ENCODE peak calls at places on chromosomes 12 and 14, in five cellular contexts. X is cardiac muscle cell, H is cardiac fibroblast, C is fibroblast of pulmonary artery, D is astrocyte of the cerebellum. L is an unnamed sample.

GRCh38 chr12:66288121-66288520 is 14.2 kb upstream of the HELB start:
- DNase-seq in X (no peak), H (no peak), C (no peak), D (no peak), L (no peak)

GRCh38 chr14:22852940-22853767 is 16.8 kb downstream of the MMP14 start:
- DNase-seq in X (peak), H (peak), C (peak), D (no peak), L (peak)

GRCh38 chr12:40229690-40230651 is 5.2 kb downstream of the LRRK2 start:
- DNase-seq in X (no peak), H (no peak), C (no peak), D (no peak), L (no peak)

GRCh38 chr12:105595440-105595839 is 264.9 kb downstream of the C12orf75 start:
- DNase-seq in X (no peak), H (no peak), C (no peak), D (no peak), L (no peak)

GRCh38 chr12:118398878-118399277 is 22.5 kb downstream of the SUDS3 start:
- DNase-seq in X (no peak), H (no peak), C (no peak), D (no peak), L (no peak)

GRCh38 chr14:66476964-66477363 is 9.2 kb upstream of the CCDC196 start:
- DNase-seq in X (no peak), H (no peak), C (peak), D (no peak), L (peak)

GRCh38 chr12:122474324-122474716 is 26.4 kb downstream of the ZCCHC8 start:
- DNase-seq in X (no peak), H (no peak), C (no peak), D (no peak), L (no peak)

GRCh38 chr12:59600174-59600573 is 4.3 kb downstream of the SLC16A7 start:
- DNase-seq in X (no peak), H (peak), C (peak), D (no peak), L (no peak)

GRCh38 chr14:42047421-42048045 is 440.9 kb downstream of the LRFN5 start:
- DNase-seq in X (no peak), H (peak), C (peak), D (no peak), L (no peak)

GRCh38 chr12:120706029-120706428 is 4.2 kb upstream of the UNC119B start:
- DNase-seq in X (no peak), H (no peak), C (no peak), D (no peak), L (no peak)

GRCh38 chr14:83988274-83988673 is 1541.7 kb upstream of the FLRT2 start:
- DNase-seq in X (no peak), H (peak), C (peak), D (no peak), L (no peak)

GRCh38 chr12:119412811-119413794 is 78.6 kb downstream of the CCDC60 start:
- DNase-seq in X (peak), H (peak), C (peak), D (peak), L (peak)

GRCh38 chr12:19458733-19459132 is 19.4 kb downstream of the AEBP2 start:
- DNase-seq in X (no peak), H (no peak), C (no peak), D (no peak), L (no peak)

GRCh38 chr14:43795600-43796228 is 711.4 kb downstream of the FSCB start:
- DNase-seq in X (peak), H (peak), C (peak), D (no peak), L (peak)

GRCh38 chr12:63889721-63890509 is 45.4 kb downstream of the SRGAP1 start:
- DNase-seq in X (no peak), H (no peak), C (no peak), D (no peak), L (no peak)

GRCh38 chr12:65098364-65098763 is 22.7 kb downstream of the WIF1 start:
- DNase-seq in X (no peak), H (no peak), C (peak), D (no peak), L (no peak)

GRCh38 chr12:2414810-2415567 is 362.2 kb downstream of the CACNA1C start:
- DNase-seq in X (no peak), H (no peak), C (no peak), D (no peak), L (no peak)

GRCh38 chr14:87049886-87050820 is 942.8 kb downstream of the GALC start:
- DNase-seq in X (peak), H (peak), C (peak), D (no peak), L (peak)

GRCh38 chr12:123388948-123389559 is 5.1 kb downstream of the KMT5A start:
- DNase-seq in X (no peak), H (no peak), C (no peak), D (no peak), L (no peak)

GRCh38 chr14:22650960-22651521 is 6.9 kb upstream of the OR6J1 start:
- DNase-seq in X (no peak), H (no peak), C (no peak), D (no peak), L (peak)

GRCh38 chr14:94322648-94323570 is at the start of gene SERPINA6:
- DNase-seq in X (no peak), H (peak), C (peak), D (peak), L (peak)

GRCh38 chr14:92026548-92027190 is 13.2 kb downstream of the TRIP11 start:
- DNase-seq in X (no peak), H (no peak), C (no peak), D (no peak), L (no peak)

GRCh38 chr12:121740847-121741246 is 28.3 kb downstream of the TMEM120B start:
- DNase-seq in X (no peak), H (no peak), C (no peak), D (no peak), L (no peak)

GRCh38 chr12:26614217-26614616 is 218.8 kb downstream of the ITPR2 start:
- DNase-seq in X (peak), H (peak), C (peak), D (no peak), L (no peak)
- TF ChIP-seq CTCF in X (peak), H (peak), C (peak), D (peak), L (peak)

GRCh38 chr14:50082784-50083466 is 33.4 kb downstream of the VCPKMT start:
- DNase-seq in X (no peak), H (no peak), C (no peak), D (no peak), L (peak)
- H3K4me3 ChIP-seq in X (no peak), H (no peak), C (no peak), D (no peak), L (no peak)

GRCh38 chr12:103833891-103834290 is 7.1 kb downstream of the NT5DC3 start:
- DNase-seq in X (no peak), H (no peak), C (no peak), D (no peak), L (no peak)
- TF ChIP-seq CTCF in X (no peak), H (no peak), C (peak), D (peak), L (no peak)

GRCh38 chr12:75480469-75480949 is at the start of gene GLIPR1:
- DNase-seq in X (no peak), H (peak), C (peak), D (peak), L (peak)

GRCh38 chr12:75481774-75482173 is 1.2 kb downstream of the GLIPR1 start:
- DNase-seq in X (no peak), H (peak), C (peak), D (peak), L (peak)

GRCh38 chr12:75483411-75483810 is 2.9 kb downstream of the GLIPR1 start:
- DNase-seq in X (no peak), H (peak), C (no peak), D (no peak), L (no peak)

GRCh38 chr12:75481013-75481705 is 604 bp downstream of the GLIPR1 start:
- DNase-seq in X (no peak), H (peak), C (peak), D (no peak), L (peak)

DNA sequence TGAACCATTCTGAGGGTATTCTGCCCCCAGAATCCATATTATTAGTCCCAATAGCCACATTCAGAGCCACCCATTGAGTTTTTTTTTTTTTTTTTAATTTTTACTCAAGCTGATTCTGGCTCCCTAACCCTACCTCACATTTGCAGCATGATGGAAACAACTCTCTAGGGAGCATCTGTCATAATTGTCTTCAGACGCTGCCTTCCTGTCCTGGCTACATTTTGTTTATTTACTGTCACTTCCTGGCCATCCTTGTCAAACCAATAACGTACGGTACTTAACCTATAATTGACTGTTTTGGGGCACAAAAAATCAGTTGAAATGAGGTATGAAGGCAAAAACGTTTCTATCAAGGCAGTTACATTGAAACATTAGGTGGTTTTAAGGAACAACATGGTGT is 2.1 kb downstream of the GLIPR1 start:
- DNase-seq in X (no peak), H (no peak), C (no peak), D (no peak), L (no peak)
- H3K4me3 ChIP-seq in X (no peak), H (peak), C (peak), D (peak), L (peak)

GRCh38 chr14:32367501-32367900 is 38.4 kb downstream of the AKAP6 start:
- DNase-seq in X (no peak), H (no peak), C (peak), D (no peak), L (no peak)

GRCh38 chr14:32368107-32368506 is 39.0 kb downstream of the AKAP6 start:
- DNase-seq in X (no peak), H (no peak), C (no peak), D (no peak), L (no peak)

GRCh38 chr14:32364941-32365340 is 35.8 kb downstream of the AKAP6 start:
- DNase-seq in X (no peak), H (no peak), C (no peak), D (no peak), L (no peak)

GRCh38 chr14:32366256-32366655 is 37.2 kb downstream of the AKAP6 start:
- DNase-seq in X (peak), H (peak), C (peak), D (peak), L (peak)

GRCh38 chr14:32366995-32367394 is 37.9 kb downstream of the AKAP6 start:
- DNase-seq in X (no peak), H (peak), C (peak), D (peak), L (peak)
- TF ChIP-seq CTCF in X (no peak), H (no peak), C (no peak), D (no peak), L (no peak)

DNA sequence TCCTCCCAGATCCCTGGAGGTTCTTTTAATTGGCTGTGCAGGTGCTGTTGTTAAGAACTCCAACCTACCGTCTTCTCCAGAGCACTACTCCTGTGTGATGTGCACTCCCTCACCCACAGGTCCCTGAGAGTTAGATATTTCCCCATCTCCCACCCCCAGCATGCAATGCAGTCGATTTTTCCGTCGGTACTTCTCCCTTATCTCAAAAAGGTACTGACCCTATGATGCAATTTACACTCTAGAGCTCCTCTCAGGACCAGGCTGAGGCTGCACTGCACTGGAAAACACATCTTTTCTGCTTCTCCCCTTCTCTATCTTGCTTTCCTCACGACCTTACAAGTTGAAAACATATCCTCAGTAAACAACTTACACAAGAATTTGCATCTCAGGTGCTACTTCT is 312.4 kb upstream of the TBX3 start:
- DNase-seq in X (no peak), H (no peak), C (no peak), D (no peak), L (no peak)
- H3K4me3 ChIP-seq in X (no peak), H (no peak), C (no peak), D (no peak), L (no peak)

GRCh38 chr14:89185919-89186849 is 230.8 kb downstream of the FOXN3 start:
- DNase-seq in X (peak), H (peak), C (peak), D (no peak), L (peak)
- TF ChIP-seq CTCF in X (no peak), H (no peak), C (no peak), D (no peak), L (no peak)

DNA sequence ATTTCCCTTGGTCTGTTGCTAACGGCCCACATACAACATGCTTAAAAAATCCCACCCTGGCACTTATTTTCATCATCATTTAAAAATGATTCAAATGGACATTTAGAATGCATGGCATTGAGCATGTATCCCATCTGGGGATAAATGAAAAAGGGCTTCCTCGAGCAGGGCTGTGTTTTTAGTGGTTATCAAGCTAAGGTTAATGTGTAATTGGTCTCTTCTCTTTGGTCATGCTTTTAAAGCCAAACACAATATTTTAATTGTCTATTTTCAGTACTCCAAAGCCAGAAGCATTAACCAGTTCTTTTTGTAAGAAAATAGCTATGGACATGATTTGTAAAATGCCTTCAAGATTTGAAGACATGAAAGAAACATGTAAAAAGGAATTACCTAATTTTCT is 1.9 kb upstream of the TRHDE start:
- DNase-seq in X (no peak), H (no peak), C (no peak), D (no peak), L (peak)
- H3K4me3 ChIP-seq in X (no peak), H (no peak), C (no peak), D (peak), L (peak)

GRCh38 chr12:111599459-111600295 is 562 bp upstream of the ATXN2 start:
- DNase-seq in X (peak), H (peak), C (peak), D (peak), L (peak)
- TF ChIP-seq CTCF in X (no peak), H (no peak), C (no peak), D (no peak), L (no peak)

L was measured in astrocyte of the spinal cord.